ENCODE peak calls at places on chromosomes 12 and 14, in six cellular contexts. One of them, this sample, is unnamed.

GRCh38 chr12:13452955-13453570 is 256.5 kb downstream of the EMP1 start:
- DNase-seq in KG1: no peak
- DNase-seq in iris pigment epithelial cell: no peak
- DNase-seq in effector memory CD8-positive, alpha-beta T cell: no peak
- DNase-seq in pulmonary artery endothelial cell: no peak
- DNase-seq in HT1080: no peak
- DNase-seq in this sample: no peak

GRCh38 chr14:59632381-59632780 is 55.8 kb upstream of the CCDC175 start:
- DNase-seq in HT1080: peak
- DNase-seq in KG1: no peak
- DNase-seq in effector memory CD8-positive, alpha-beta T cell: no peak
- DNase-seq in iris pigment epithelial cell: peak
- DNase-seq in pulmonary artery endothelial cell: no peak
- DNase-seq in this sample: no peak

GRCh38 chr12:58537278-58537677 is 383.0 kb downstream of the LRIG3 start:
- DNase-seq in effector memory CD8-positive, alpha-beta T cell: no peak
- DNase-seq in HT1080: peak
- DNase-seq in pulmonary artery endothelial cell: no peak
- DNase-seq in iris pigment epithelial cell: peak
- DNase-seq in KG1: no peak
- DNase-seq in this sample: no peak

GRCh38 chr12:664075-664778 is 982 bp upstream of the NINJ2 start:
- DNase-seq in effector memory CD8-positive, alpha-beta T cell: no peak
- DNase-seq in pulmonary artery endothelial cell: no peak
- DNase-seq in HT1080: no peak
- DNase-seq in iris pigment epithelial cell: no peak
- DNase-seq in KG1: no peak
- DNase-seq in this sample: no peak

GRCh38 chr12:116068853-116069252 is 208.6 kb downstream of the MED13L start:
- DNase-seq in KG1: no peak
- DNase-seq in iris pigment epithelial cell: no peak
- DNase-seq in effector memory CD8-positive, alpha-beta T cell: no peak
- DNase-seq in pulmonary artery endothelial cell: no peak
- DNase-seq in HT1080: no peak
- DNase-seq in this sample: no peak

GRCh38 chr14:51805541-51805940 is 54.9 kb upstream of the GNG2 start:
- DNase-seq in iris pigment epithelial cell: no peak
- DNase-seq in pulmonary artery endothelial cell: no peak
- DNase-seq in effector memory CD8-positive, alpha-beta T cell: no peak
- DNase-seq in HT1080: no peak
- DNase-seq in KG1: no peak
- DNase-seq in this sample: no peak

GRCh38 chr12:44889871-44890270 is 13.8 kb upstream of the NELL2 start:
- DNase-seq in KG1: no peak
- DNase-seq in pulmonary artery endothelial cell: no peak
- DNase-seq in HT1080: no peak
- DNase-seq in effector memory CD8-positive, alpha-beta T cell: no peak
- DNase-seq in iris pigment epithelial cell: no peak
- DNase-seq in this sample: no peak

GRCh38 chr12:45388545-45388944 is 172.7 kb downstream of the ANO6 start:
- DNase-seq in KG1: no peak
- DNase-seq in effector memory CD8-positive, alpha-beta T cell: no peak
- DNase-seq in HT1080: peak
- DNase-seq in pulmonary artery endothelial cell: peak
- DNase-seq in iris pigment epithelial cell: peak
- DNase-seq in this sample: no peak

GRCh38 chr12:79006306-79006705 is 141.7 kb downstream of the SYT1 start:
- DNase-seq in KG1: no peak
- DNase-seq in HT1080: peak
- DNase-seq in iris pigment epithelial cell: peak
- DNase-seq in effector memory CD8-positive, alpha-beta T cell: no peak
- DNase-seq in pulmonary artery endothelial cell: no peak
- DNase-seq in this sample: no peak

GRCh38 chr12:64968989-64969819 is 144.8 kb downstream of the TBC1D30 start:
- DNase-seq in effector memory CD8-positive, alpha-beta T cell: no peak
- DNase-seq in iris pigment epithelial cell: peak
- DNase-seq in HT1080: peak
- DNase-seq in KG1: no peak
- DNase-seq in pulmonary artery endothelial cell: no peak
- DNase-seq in this sample: no peak

GRCh38 chr12:15558915-15559528 is 230.2 kb downstream of the EPS8 start:
- DNase-seq in pulmonary artery endothelial cell: no peak
- DNase-seq in KG1: no peak
- DNase-seq in effector memory CD8-positive, alpha-beta T cell: no peak
- DNase-seq in HT1080: peak
- DNase-seq in iris pigment epithelial cell: peak
- DNase-seq in this sample: no peak

GRCh38 chr14:90578283-90578985 is 181.6 kb downstream of the CALM1 start:
- DNase-seq in pulmonary artery endothelial cell: no peak
- DNase-seq in effector memory CD8-positive, alpha-beta T cell: no peak
- DNase-seq in HT1080: no peak
- DNase-seq in KG1: no peak
- DNase-seq in iris pigment epithelial cell: no peak
- DNase-seq in this sample: no peak

GRCh38 chr12:128258866-128259555 is 8.0 kb upstream of the TMEM132C start:
- DNase-seq in pulmonary artery endothelial cell: no peak
- DNase-seq in effector memory CD8-positive, alpha-beta T cell: no peak
- DNase-seq in iris pigment epithelial cell: no peak
- DNase-seq in HT1080: no peak
- DNase-seq in KG1: no peak
- DNase-seq in this sample: no peak

GRCh38 chr12:128662106-128662505 is 161.7 kb downstream of the SLC15A4 start:
- DNase-seq in effector memory CD8-positive, alpha-beta T cell: no peak
- DNase-seq in pulmonary artery endothelial cell: no peak
- DNase-seq in HT1080: no peak
- DNase-seq in KG1: no peak
- DNase-seq in iris pigment epithelial cell: no peak
- DNase-seq in this sample: no peak

GRCh38 chr12:115810580-115810979 is 466.9 kb downstream of the MED13L start:
- DNase-seq in iris pigment epithelial cell: no peak
- DNase-seq in effector memory CD8-positive, alpha-beta T cell: no peak
- DNase-seq in HT1080: no peak
- DNase-seq in pulmonary artery endothelial cell: no peak
- DNase-seq in KG1: no peak
- DNase-seq in this sample: no peak

GRCh38 chr14:52314521-52315354 is 626 bp downstream of the PTGER2 start:
- DNase-seq in iris pigment epithelial cell: peak
- DNase-seq in pulmonary artery endothelial cell: no peak
- DNase-seq in effector memory CD8-positive, alpha-beta T cell: peak
- DNase-seq in HT1080: no peak
- DNase-seq in KG1: no peak
- DNase-seq in this sample: peak

GRCh38 chr12:126337556-126337955 is 1272.3 kb downstream of the AACS start:
- DNase-seq in iris pigment epithelial cell: peak
- DNase-seq in HT1080: peak
- DNase-seq in KG1: no peak
- DNase-seq in pulmonary artery endothelial cell: no peak
- DNase-seq in effector memory CD8-positive, alpha-beta T cell: no peak
- DNase-seq in this sample: no peak

This sample was measured in immature natural killer cell.